ENCODE peak calls at places on chromosomes 2 and 18, in eight cellular contexts. M is ovary, V is K562, S is A549, Z is HepG2, I is tibial nerve, T is transverse colon, U is stomach. L is an unnamed sample.

GRCh38 chr2:172094319-172095145 is 8.2 kb downstream of the DLX2 start:
- DNase-seq in M (no peak), V (no peak), S (peak; percentile 43), Z (no peak), I (no peak), T (no peak), U (no peak), L (no peak)

GRCh38 chr2:230218411-230218810 is 1.4 kb downstream of the SP110 start:
- DNase-seq in M (no peak), V (no peak), S (no peak), Z (no peak), I (no peak), T (no peak), U (no peak), L (no peak)

GRCh38 chr18:3623769-3624545 is 174.0 kb downstream of the TGIF1 start:
- DNase-seq in M (peak; percentile 40), V (peak; percentile 84), S (peak; percentile 69), Z (peak; percentile 98), I (peak; percentile 50), T (peak; percentile 85), U (peak; percentile 73), L (peak; percentile 86)

GRCh38 chr2:4291430-4291829 is 588.1 kb downstream of the DCDC2C start:
- DNase-seq in M (no peak), V (no peak), S (no peak), Z (no peak), I (no peak), T (no peak), U (no peak), L (no peak)

GRCh38 chr2:101516833-101517690 is 42.1 kb upstream of the RFX8 start:
- DNase-seq in M (no peak), V (no peak), S (peak; percentile 41), Z (peak; percentile 75), I (no peak), T (no peak), U (peak; percentile 45), L (no peak)

GRCh38 chr2:72205546-72205863 is 57.8 kb upstream of the CYP26B1 start:
- DNase-seq in M (no peak), V (no peak), S (no peak), Z (peak; percentile 89), I (no peak), T (peak; percentile 64), U (no peak), L (no peak)

GRCh38 chr18:8151176-8151575 is 458.1 kb upstream of the RAB12 start:
- DNase-seq in M (no peak), V (no peak), S (no peak), Z (no peak), I (no peak), T (no peak), U (no peak), L (no peak)

GRCh38 chr2:173347305-173348168 is 7.1 kb upstream of the CDCA7 start:
- DNase-seq in M (no peak), V (no peak), S (no peak), Z (peak; percentile 39), I (no peak), T (no peak), U (no peak), L (no peak)

GRCh38 chr18:48834421-48835011 is 116.2 kb downstream of the SMAD7 start:
- DNase-seq in M (no peak), V (no peak), S (peak; percentile 61), Z (no peak), I (peak; percentile 50), T (peak; percentile 69), U (peak; percentile 56), L (peak; percentile 89)

GRCh38 chr2:133045787-133046186 is 375.8 kb upstream of the LYPD1 start:
- DNase-seq in M (no peak), V (no peak), S (no peak), Z (no peak), I (no peak), T (no peak), U (no peak), L (no peak)

GRCh38 chr2:133044556-133044955 is 374.6 kb upstream of the LYPD1 start:
- DNase-seq in M (no peak), V (no peak), S (no peak), Z (no peak), I (no peak), T (no peak), U (no peak), L (no peak)

GRCh38 chr2:133039531-133039930 is 369.5 kb upstream of the LYPD1 start:
- DNase-seq in M (no peak), V (no peak), S (no peak), Z (no peak), I (no peak), T (no peak), U (no peak), L (no peak)

GRCh38 chr2:133040175-133040574 is 370.2 kb upstream of the LYPD1 start:
- DNase-seq in M (no peak), V (no peak), S (no peak), Z (no peak), I (no peak), T (no peak), U (no peak), L (no peak)
- TF ChIP-seq EP300 in M (no peak), V (no peak), S (no peak), Z (no peak), I (no peak), T (no peak), U (no peak), L (no peak)

DNA sequence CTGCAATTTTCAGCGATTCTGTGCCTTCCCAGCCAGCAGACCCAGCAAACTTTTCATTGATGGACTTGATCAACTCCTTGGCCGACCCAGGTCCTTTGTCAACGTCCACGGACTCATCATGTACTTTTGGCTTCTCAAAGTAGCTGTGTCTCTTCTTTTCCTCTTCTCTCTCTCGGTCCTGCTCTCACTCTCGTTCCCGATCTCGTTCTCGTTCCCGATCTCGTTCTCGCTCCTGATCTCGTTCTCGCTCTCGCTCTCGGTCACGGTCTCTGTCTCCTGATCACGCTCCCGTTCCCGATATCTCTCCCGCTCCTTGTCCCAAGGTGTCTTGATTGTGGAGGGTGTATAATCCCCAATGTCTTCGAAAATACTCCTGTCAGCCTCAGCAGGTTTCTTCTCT is 219.5 kb upstream of the FANCL start:
- DNase-seq in M (no peak), V (no peak), S (no peak), Z (no peak), I (no peak), T (no peak), U (no peak), L (no peak)
- TF ChIP-seq EP300 in M (no peak), V (no peak), S (no peak), Z (no peak), I (no peak), T (no peak), U (no peak), L (no peak)

GRCh38 chr2:106184394-106184793 is 9.7 kb downstream of the UXS1 start:
- DNase-seq in M (no peak), V (no peak), S (no peak), Z (no peak), I (no peak), T (no peak), U (no peak), L (no peak)

GRCh38 chr2:106185475-106186184 is 8.5 kb downstream of the UXS1 start:
- DNase-seq in M (no peak), V (no peak), S (no peak), Z (no peak), I (no peak), T (no peak), U (no peak), L (no peak)

GRCh38 chr2:106181064-106181463 is 13.0 kb downstream of the UXS1 start:
- DNase-seq in M (no peak), V (no peak), S (no peak), Z (no peak), I (no peak), T (no peak), U (no peak), L (no peak)

GRCh38 chr2:106180602-106181001 is 13.5 kb downstream of the UXS1 start:
- DNase-seq in M (no peak), V (no peak), S (no peak), Z (peak; percentile 65), I (no peak), T (no peak), U (no peak), L (no peak)

DNA sequence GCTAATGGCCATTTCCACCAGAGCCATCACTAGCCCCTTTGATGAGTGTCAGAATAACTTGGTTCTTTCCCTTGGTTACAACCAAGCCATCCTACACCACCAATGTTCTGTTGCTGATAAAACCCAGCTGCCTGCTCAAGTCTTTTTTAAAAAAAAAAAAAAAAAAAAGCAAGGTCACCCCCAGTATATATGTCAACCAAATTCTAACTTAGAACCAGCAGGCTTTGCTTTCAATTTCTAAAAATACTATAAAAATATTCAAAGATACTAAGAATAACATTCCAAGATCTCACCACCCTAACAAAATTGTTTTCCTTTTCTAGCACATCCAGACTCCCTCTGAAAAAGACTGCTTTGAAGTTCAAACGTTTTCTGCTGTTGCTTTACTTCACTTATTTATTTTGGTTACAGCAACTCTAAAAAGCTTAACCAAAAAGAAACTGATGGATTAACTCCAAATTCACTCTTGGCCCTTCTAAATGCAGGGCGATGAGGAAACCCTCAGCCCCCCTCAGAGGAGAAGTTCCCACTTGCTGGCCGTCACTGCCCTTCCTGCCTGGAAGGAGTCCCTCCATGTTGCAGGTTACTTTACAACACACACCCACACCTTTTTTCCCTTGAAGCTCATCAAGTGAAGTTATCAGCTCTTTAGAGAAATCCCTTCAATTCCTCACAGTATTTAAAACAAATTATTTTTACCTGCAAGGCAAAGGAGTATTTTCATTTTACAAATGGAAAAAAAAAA is 10.8 kb downstream of the UXS1 start:
- DNase-seq in M (peak; percentile 48), V (peak; percentile 47), S (no peak), Z (no peak), I (no peak), T (no peak), U (no peak), L (no peak)
- TF ChIP-seq EP300 in M (no peak), V (no peak), S (no peak), Z (no peak), I (no peak), T (no peak), U (no peak), L (no peak)

DNA sequence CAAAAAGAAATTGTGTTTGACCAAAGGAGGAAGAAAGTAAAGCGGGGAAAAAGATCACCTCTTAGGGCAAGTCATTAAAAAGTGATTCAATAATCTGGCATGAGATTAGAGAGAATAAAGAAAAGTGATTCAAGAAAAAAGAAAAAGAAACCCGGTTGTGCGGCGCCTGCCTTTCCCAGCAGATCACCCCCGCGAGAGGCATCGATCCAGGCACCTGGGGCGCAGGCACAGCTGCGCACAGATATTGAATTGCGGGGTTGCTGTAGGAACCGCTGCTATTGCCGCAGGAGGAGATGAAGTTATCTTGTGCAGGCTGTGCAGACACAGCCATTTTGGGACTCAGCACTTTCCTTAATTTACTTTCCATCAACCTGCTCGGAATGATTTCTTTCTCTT is 71.2 kb downstream of the PLB1 start:
- DNase-seq in M (no peak), V (no peak), S (peak; percentile 30), Z (no peak), I (no peak), T (no peak), U (no peak), L (peak; percentile 61)
- TF ChIP-seq EP300 in M (no peak), V (no peak), S (no peak), Z (no peak), I (no peak), T (no peak), U (no peak), L (no peak)

DNA sequence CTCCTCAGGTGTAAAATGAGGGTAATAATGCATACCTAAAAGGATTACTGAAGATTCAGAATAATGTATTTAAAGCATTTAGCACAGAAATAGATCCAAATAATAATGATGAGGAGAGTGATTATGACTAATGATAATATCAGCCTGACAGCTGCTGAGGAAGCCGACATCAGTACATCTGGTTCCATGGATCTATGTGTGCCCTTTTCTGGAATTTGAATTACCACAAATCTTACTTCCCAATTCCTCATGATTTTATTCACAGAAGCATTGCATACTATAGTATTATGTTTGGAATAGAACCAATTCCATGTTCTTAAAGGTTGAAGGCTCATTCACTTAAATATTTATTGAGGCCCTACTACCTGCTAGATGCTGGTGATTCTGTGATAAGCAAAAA is 248.9 kb upstream of the THUMPD2 start:
- DNase-seq in M (no peak), V (no peak), S (no peak), Z (no peak), I (no peak), T (no peak), U (no peak), L (no peak)
- TF ChIP-seq EP300 in M (no peak), V (no peak), S (no peak), Z (no peak), I (no peak), T (no peak), U (no peak), L (no peak)

L was measured in sigmoid colon.